ENCODE peak calls at places on chromosome 20, in seven cellular contexts. One of them, this sample, is unnamed.

GRCh38 chr20:891121-892080 is 24.7 kb downstream of the ANGPT4 start:
- DNase-seq in GM12878: peak
- DNase-seq in HCT116: no peak
- DNase-seq in HEK293T: no peak
- DNase-seq in HepG2: no peak
- DNase-seq in K562: no peak
- DNase-seq in H1: no peak
- DNase-seq in this sample: no peak

GRCh38 chr20:54044156-54044555 is 26.2 kb downstream of the BCAS1 start:
- DNase-seq in K562: no peak
- DNase-seq in HEK293T: no peak
- DNase-seq in HCT116: no peak
- DNase-seq in HepG2: no peak
- DNase-seq in GM12878: no peak
- DNase-seq in H1: no peak
- DNase-seq in this sample: no peak

GRCh38 chr20:53706511-53707031 is 112.9 kb upstream of the ZNF217 start:
- DNase-seq in HEK293T: no peak
- DNase-seq in GM12878: peak
- DNase-seq in H1: no peak
- DNase-seq in K562: no peak
- DNase-seq in HepG2: no peak
- DNase-seq in HCT116: no peak
- DNase-seq in this sample: no peak

GRCh38 chr20:44832724-44833123 is 22.4 kb upstream of the RIMS4 start:
- DNase-seq in K562: no peak
- DNase-seq in HepG2: no peak
- DNase-seq in H1: no peak
- DNase-seq in HEK293T: no peak
- DNase-seq in GM12878: no peak
- DNase-seq in HCT116: peak
- DNase-seq in this sample: no peak

GRCh38 chr20:61520761-61521460 is 268.9 kb downstream of the CDH4 start:
- DNase-seq in HepG2: no peak
- DNase-seq in GM12878: no peak
- DNase-seq in H1: no peak
- DNase-seq in HEK293T: no peak
- DNase-seq in K562: no peak
- DNase-seq in HCT116: no peak
- DNase-seq in this sample: no peak

GRCh38 chr20:7136886-7137285 is 369.4 kb downstream of the BMP2 start:
- DNase-seq in K562: no peak
- DNase-seq in HCT116: no peak
- DNase-seq in HepG2: no peak
- DNase-seq in GM12878: no peak
- DNase-seq in HEK293T: no peak
- DNase-seq in H1: no peak
- DNase-seq in this sample: no peak

GRCh38 chr20:3209023-3209945 is at the start of gene ITPA:
- DNase-seq in GM12878: no peak
- DNase-seq in K562: peak
- DNase-seq in HCT116: no peak
- DNase-seq in HepG2: peak
- DNase-seq in H1: no peak
- DNase-seq in HEK293T: peak
- DNase-seq in this sample: peak

GRCh38 chr20:50593005-50593335 is 82.8 kb downstream of the PTPN1 start:
- DNase-seq in H1: no peak
- DNase-seq in K562: no peak
- DNase-seq in HEK293T: no peak
- DNase-seq in GM12878: no peak
- DNase-seq in HepG2: no peak
- DNase-seq in HCT116: no peak
- DNase-seq in this sample: no peak

GRCh38 chr20:2172305-2173175 is 70.9 kb downstream of the STK35 start:
- DNase-seq in HCT116: peak
- DNase-seq in HepG2: peak
- DNase-seq in H1: no peak
- DNase-seq in HEK293T: peak
- DNase-seq in GM12878: peak
- DNase-seq in K562: peak
- DNase-seq in this sample: peak

GRCh38 chr20:35171753-35172433 is at the start of gene PROCR:
- DNase-seq in HepG2: no peak
- DNase-seq in K562: peak
- DNase-seq in HCT116: peak
- DNase-seq in H1: no peak
- DNase-seq in HEK293T: peak
- DNase-seq in GM12878: no peak
- DNase-seq in this sample: peak

GRCh38 chr20:35173576-35174192 is 1.8 kb downstream of the PROCR start:
- DNase-seq in HepG2: no peak
- DNase-seq in H1: no peak
- DNase-seq in HCT116: no peak
- DNase-seq in HEK293T: no peak
- DNase-seq in GM12878: no peak
- DNase-seq in K562: no peak
- DNase-seq in this sample: no peak

GRCh38 chr20:35174458-35175216 is 2.8 kb downstream of the PROCR start:
- DNase-seq in GM12878: no peak
- DNase-seq in HEK293T: peak
- DNase-seq in H1: no peak
- DNase-seq in K562: peak
- DNase-seq in HepG2: peak
- DNase-seq in HCT116: no peak
- DNase-seq in this sample: peak

GRCh38 chr20:35171438-35171752 is 477 bp upstream of the PROCR start:
- DNase-seq in HCT116: no peak
- DNase-seq in GM12878: no peak
- DNase-seq in HepG2: no peak
- DNase-seq in HEK293T: no peak
- DNase-seq in H1: no peak
- DNase-seq in K562: no peak
- DNase-seq in this sample: no peak

GRCh38 chr20:35172434-35172806 is 548 bp downstream of the PROCR start:
- DNase-seq in K562: no peak
- DNase-seq in HepG2: no peak
- DNase-seq in HEK293T: no peak
- DNase-seq in H1: no peak
- DNase-seq in GM12878: no peak
- DNase-seq in HCT116: no peak
- DNase-seq in this sample: no peak
- TF ChIP-seq SP1 in K562: no peak
- TF ChIP-seq SP1 in HepG2: no peak
- TF ChIP-seq SP1 in HEK293T: no peak
- TF ChIP-seq SP1 in H1: no peak
- TF ChIP-seq SP1 in GM12878: no peak
- TF ChIP-seq SP1 in HCT116: no peak
- TF ChIP-seq SP1 in this sample: no peak

GRCh38 chr20:22905667-22906066 is 129.4 kb upstream of the SSTR4 start:
- DNase-seq in HCT116: no peak
- DNase-seq in K562: no peak
- DNase-seq in H1: no peak
- DNase-seq in HepG2: no peak
- DNase-seq in HEK293T: no peak
- DNase-seq in GM12878: no peak
- DNase-seq in this sample: no peak

GRCh38 chr20:22904905-22905304 is 130.2 kb upstream of the SSTR4 start:
- DNase-seq in GM12878: no peak
- DNase-seq in HEK293T: no peak
- DNase-seq in H1: no peak
- DNase-seq in HCT116: no peak
- DNase-seq in K562: no peak
- DNase-seq in HepG2: no peak
- DNase-seq in this sample: no peak

GRCh38 chr20:22901164-22901563 is 133.9 kb upstream of the SSTR4 start:
- DNase-seq in K562: no peak
- DNase-seq in H1: no peak
- DNase-seq in GM12878: no peak
- DNase-seq in HepG2: no peak
- DNase-seq in HEK293T: no peak
- DNase-seq in HCT116: no peak
- DNase-seq in this sample: no peak

GRCh38 chr20:22904411-22904810 is 130.7 kb upstream of the SSTR4 start:
- DNase-seq in GM12878: no peak
- DNase-seq in HepG2: no peak
- DNase-seq in HEK293T: no peak
- DNase-seq in HCT116: no peak
- DNase-seq in H1: no peak
- DNase-seq in K562: no peak
- DNase-seq in this sample: no peak

DNA sequence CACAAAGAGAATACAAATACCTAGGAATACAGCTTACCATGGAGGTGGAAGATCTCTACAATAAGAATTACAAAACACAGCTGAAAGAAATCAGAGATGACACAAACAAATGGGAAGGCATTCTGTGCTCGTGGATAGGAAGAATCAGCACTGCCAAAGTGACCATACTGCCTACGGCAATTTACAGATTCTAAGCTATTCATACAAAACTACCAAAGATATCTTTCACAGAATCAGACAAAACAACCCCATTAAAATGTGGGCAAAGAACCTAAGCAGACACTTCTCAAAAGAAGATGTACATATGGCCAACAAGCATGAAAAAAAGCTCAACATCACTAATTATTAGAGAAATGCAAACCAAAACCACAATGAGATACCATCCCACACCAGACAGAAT is 133.2 kb upstream of the SSTR4 start:
- DNase-seq in K562: no peak
- DNase-seq in GM12878: no peak
- DNase-seq in HCT116: no peak
- DNase-seq in HepG2: no peak
- DNase-seq in H1: no peak
- DNase-seq in HEK293T: no peak
- DNase-seq in this sample: no peak
- TF ChIP-seq SP1 in K562: no peak
- TF ChIP-seq SP1 in GM12878: no peak
- TF ChIP-seq SP1 in HCT116: no peak
- TF ChIP-seq SP1 in HepG2: no peak
- TF ChIP-seq SP1 in H1: no peak
- TF ChIP-seq SP1 in HEK293T: no peak
- TF ChIP-seq SP1 in this sample: no peak

DNA sequence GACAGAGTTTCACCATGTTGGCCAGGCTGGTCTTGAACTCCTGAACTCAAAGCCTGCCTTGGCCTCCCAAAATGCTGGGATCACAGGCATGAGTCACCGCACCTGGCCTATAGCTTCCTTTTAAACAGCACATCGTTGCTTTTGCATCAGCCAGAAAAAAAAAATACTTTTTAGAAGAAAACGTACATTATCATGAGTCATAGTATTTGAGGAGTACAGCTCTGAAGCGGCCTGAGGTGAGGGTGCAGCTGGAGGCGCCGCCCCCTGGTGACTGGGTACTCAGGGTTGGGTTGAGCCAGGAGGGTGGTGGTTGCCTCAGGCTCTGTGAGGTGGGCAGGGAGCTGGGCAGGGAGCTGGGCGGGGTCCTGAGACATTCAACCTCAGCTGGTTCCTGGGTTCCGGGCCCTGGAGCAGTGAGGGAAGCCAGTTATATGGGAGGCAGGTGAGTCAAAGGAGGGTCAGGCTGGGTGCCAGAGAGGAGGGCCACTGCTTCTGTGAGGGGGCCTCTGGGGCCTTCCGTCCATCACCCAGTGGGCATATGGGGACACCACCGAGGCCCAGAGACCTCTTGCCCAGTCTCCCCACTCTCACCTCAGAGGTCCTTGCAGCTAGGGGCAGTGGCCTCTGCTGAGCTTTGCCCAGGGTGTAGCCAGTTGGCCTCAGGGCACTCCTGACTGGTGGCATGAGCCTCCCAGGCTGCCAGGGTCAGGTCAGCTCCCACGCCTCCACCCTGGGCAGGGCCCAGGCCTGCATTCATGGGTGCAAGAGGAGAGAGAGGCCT is 11.7 kb upstream of the ID1 start:
- DNase-seq in HEK293T: no peak
- DNase-seq in HCT116: peak
- DNase-seq in GM12878: no peak
- DNase-seq in K562: peak
- DNase-seq in HepG2: peak
- DNase-seq in H1: no peak
- DNase-seq in this sample: no peak
- TF ChIP-seq SP1 in HEK293T: no peak
- TF ChIP-seq SP1 in HCT116: no peak
- TF ChIP-seq SP1 in GM12878: no peak
- TF ChIP-seq SP1 in K562: no peak
- TF ChIP-seq SP1 in HepG2: no peak
- TF ChIP-seq SP1 in H1: no peak
- TF ChIP-seq SP1 in this sample: no peak

GRCh38 chr20:46144626-46145025 is 26.5 kb downstream of the CD40 start:
- DNase-seq in H1: no peak
- DNase-seq in HepG2: no peak
- DNase-seq in K562: no peak
- DNase-seq in HEK293T: no peak
- DNase-seq in GM12878: no peak
- DNase-seq in HCT116: no peak
- DNase-seq in this sample: no peak
- TF ChIP-seq SP1 in H1: no peak
- TF ChIP-seq SP1 in HepG2: no peak
- TF ChIP-seq SP1 in K562: no peak
- TF ChIP-seq SP1 in HEK293T: no peak
- TF ChIP-seq SP1 in GM12878: no peak
- TF ChIP-seq SP1 in HCT116: no peak
- TF ChIP-seq SP1 in this sample: no peak

GRCh38 chr20:64139200-64140081 is 24.8 kb upstream of the MYT1 start:
- DNase-seq in GM12878: no peak
- DNase-seq in H1: no peak
- DNase-seq in K562: no peak
- DNase-seq in HEK293T: no peak
- DNase-seq in HCT116: no peak
- DNase-seq in HepG2: no peak
- DNase-seq in this sample: peak
- TF ChIP-seq SP1 in GM12878: no peak
- TF ChIP-seq SP1 in H1: no peak
- TF ChIP-seq SP1 in K562: no peak
- TF ChIP-seq SP1 in HEK293T: no peak
- TF ChIP-seq SP1 in HCT116: no peak
- TF ChIP-seq SP1 in HepG2: no peak
- TF ChIP-seq SP1 in this sample: no peak

DNA sequence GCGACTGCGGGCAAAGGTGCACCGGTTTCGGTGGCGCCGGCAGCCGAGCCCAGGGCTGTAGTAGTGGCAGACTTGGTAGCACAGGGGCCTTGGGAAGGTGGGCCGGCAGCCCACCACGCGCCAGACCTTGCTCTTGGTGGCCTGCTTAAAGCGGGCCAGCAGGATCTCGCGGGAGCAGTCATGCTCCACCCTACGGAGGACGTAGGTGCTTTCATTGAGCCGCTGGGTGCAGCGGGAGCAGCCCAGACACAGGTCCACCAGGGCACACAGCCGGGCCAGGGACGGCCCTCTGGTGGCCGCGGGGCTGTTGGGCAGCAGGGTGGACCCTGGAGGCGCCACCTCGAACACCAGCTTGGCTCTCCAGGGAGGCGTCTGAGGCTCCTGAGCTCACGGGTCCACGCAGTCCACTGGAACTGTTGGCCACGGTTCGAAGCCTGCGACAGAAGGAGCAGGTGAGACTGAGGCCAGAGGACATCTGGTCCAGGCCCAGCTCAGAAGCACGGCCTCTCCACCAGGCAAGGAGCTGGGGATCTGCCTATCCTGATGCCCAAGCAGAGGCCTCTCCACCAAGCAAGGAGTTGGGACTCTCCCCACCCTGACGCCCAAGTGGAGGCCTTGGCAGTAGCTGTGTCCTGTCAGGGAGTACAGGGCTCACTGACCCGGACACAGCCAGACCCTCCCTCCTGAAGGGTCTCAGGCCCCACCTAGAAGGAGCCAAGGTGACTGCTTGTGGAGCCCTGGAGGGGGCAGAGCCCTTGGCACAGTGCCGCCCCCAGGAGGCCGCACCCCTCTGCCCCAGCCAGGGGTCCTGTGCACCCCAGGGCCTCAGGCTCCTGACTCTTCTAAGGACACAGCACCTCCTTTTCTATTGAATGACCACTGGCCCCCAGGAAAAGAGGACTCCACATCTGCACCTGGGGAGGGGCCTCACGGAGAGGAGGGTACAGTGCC is 976 bp downstream of the HELZ2 start:
- DNase-seq in HEK293T: peak
- DNase-seq in HepG2: peak
- DNase-seq in HCT116: no peak
- DNase-seq in K562: peak
- DNase-seq in H1: no peak
- DNase-seq in GM12878: no peak
- DNase-seq in this sample: peak
- TF ChIP-seq SP1 in HEK293T: no peak
- TF ChIP-seq SP1 in HepG2: no peak
- TF ChIP-seq SP1 in HCT116: no peak
- TF ChIP-seq SP1 in K562: no peak
- TF ChIP-seq SP1 in H1: no peak
- TF ChIP-seq SP1 in GM12878: no peak
- TF ChIP-seq SP1 in this sample: no peak

This sample was measured in WTC11.